ENCODE peak calls at places on chromosomes 1 and 21, in six cellular contexts. D, K, L, W, O and G are unnamed samples.

GRCh38 chr21:23949493-23949892 is 1657.8 kb downstream of the MRPL39 start:
- DNase-seq in D (no peak), K (no peak), L (no peak), W (no peak), O (no peak), G (no peak)

GRCh38 chr1:71634159-71634558 is 553.3 kb upstream of the ZRANB2 start:
- DNase-seq in D (no peak), K (no peak), L (no peak), W (no peak), O (no peak), G (no peak)

GRCh38 chr1:33435096-33435820 is 4.4 kb upstream of the PHC2 start:
- DNase-seq in D (no peak), K (no peak), L (no peak), W (no peak), O (no peak), G (no peak)

GRCh38 chr21:46056450-46056903 is 41.4 kb upstream of the COL6A2 start:
- DNase-seq in D (peak), K (peak), L (no peak), W (peak), O (peak), G (peak)

GRCh38 chr1:67013573-67013972 is 40.4 kb downstream of the SLC35D1 start:
- DNase-seq in D (no peak), K (no peak), L (no peak), W (no peak), O (no peak), G (no peak)

GRCh38 chr1:101781437-101781836 is 215.3 kb downstream of the OLFM3 start:
- DNase-seq in D (no peak), K (no peak), L (no peak), W (no peak), O (no peak), G (no peak)

GRCh38 chr1:4021153-4021894 is 121.3 kb upstream of the C1orf174 start:
- DNase-seq in D (no peak), K (no peak), L (no peak), W (no peak), O (no peak), G (no peak)

GRCh38 chr1:197948926-197949899 is 32.0 kb downstream of the LHX9 start:
- DNase-seq in D (no peak), K (no peak), L (no peak), W (no peak), O (no peak), G (no peak)

GRCh38 chr1:58932820-58933598 is 149.2 kb upstream of the JUN start:
- DNase-seq in D (no peak), K (peak), L (peak), W (peak), O (no peak), G (no peak)

GRCh38 chr1:22275626-22276395 is 132.9 kb upstream of the WNT4 start:
- DNase-seq in D (peak), K (no peak), L (peak), W (no peak), O (peak), G (peak)

GRCh38 chr1:225879521-225880209 is 2.5 kb downstream of the TMEM63A start:
- DNase-seq in D (no peak), K (no peak), L (no peak), W (peak), O (no peak), G (no peak)

GRCh38 chr1:204445860-204446412 is 34.3 kb upstream of the PPP1R15B start:
- DNase-seq in D (no peak), K (no peak), L (peak), W (no peak), O (no peak), G (no peak)

GRCh38 chr1:154272217-154272998 is at the start of gene HAX1:
- DNase-seq in D (peak), K (peak), L (peak), W (peak), O (peak), G (peak)

GRCh38 chr1:10431065-10431730 is 965 bp downstream of the CENPS start:
- DNase-seq in D (no peak), K (no peak), L (no peak), W (no peak), O (no peak), G (no peak)

GRCh38 chr1:64598100-64598571 is 128.2 kb downstream of the CACHD1 start:
- DNase-seq in D (no peak), K (no peak), L (peak), W (no peak), O (no peak), G (no peak)

GRCh38 chr1:17878837-17879236 is 123.7 kb downstream of the ACTL8 start:
- DNase-seq in D (no peak), K (no peak), L (no peak), W (no peak), O (no peak), G (no peak)

GRCh38 chr1:35222322-35223108 is 29.6 kb upstream of the SFPQ start:
- DNase-seq in D (no peak), K (no peak), L (no peak), W (no peak), O (no peak), G (peak)

GRCh38 chr1:114033961-114034360 is 54.7 kb downstream of the OLFML3 start:
- DNase-seq in D (no peak), K (no peak), L (no peak), W (no peak), O (no peak), G (no peak)

GRCh38 chr1:17588048-17588781 is 48.7 kb downstream of the ARHGEF10L start:
- DNase-seq in D (no peak), K (no peak), L (peak), W (peak), O (no peak), G (no peak)

GRCh38 chr1:206581571-206581981 is 30.7 kb downstream of the EIF2D start:
- DNase-seq in D (no peak), K (no peak), L (no peak), W (no peak), O (peak), G (no peak)

GRCh38 chr1:201172999-201173610 is 17.5 kb upstream of the IGFN1 start:
- DNase-seq in D (no peak), K (no peak), L (peak), W (no peak), O (no peak), G (no peak)

GRCh38 chr1:171655215-171656116 is 3.0 kb upstream of the MYOC start:
- DNase-seq in D (peak), K (peak), L (peak), W (no peak), O (peak), G (peak)

DNA sequence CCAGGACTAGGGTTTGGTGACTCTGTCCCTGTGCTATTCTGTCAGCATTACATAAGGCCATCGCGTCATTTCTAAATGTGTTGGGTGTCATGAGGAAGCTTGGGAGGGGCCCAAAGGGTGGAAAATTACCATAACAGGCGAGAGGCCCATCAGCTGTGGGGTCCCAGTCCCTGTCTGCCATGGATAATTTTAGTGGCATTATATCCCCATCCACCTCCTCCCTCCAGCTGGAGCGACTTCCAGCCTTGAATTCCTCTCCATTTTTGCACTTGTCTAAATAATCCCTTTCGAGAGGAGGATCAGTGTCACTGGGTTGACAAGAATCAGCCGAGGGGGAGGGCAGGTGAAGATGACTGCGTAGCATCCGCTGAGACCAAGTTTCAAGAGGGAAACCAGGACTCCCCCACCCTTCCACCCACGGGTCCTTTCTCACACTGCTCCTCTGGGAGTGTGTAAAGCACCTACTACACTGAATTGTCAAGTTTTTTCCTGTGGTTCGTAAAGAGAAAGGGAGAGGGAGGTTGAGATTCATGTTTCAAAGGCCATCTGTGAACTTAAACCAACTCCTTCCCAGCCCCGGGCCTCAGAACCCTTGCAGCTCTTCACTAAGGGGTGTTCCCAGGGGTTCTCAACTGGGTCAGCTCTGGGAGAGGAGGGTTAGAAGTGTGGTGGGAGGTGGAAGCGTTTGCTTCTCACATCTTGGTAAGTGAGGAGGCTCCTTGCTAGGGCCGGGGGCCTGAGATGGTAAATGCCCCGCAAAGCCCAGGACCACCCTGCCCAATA is 29.2 kb downstream of the VASH2 start:
- DNase-seq in D (no peak), K (no peak), L (no peak), W (no peak), O (no peak), G (no peak)
- TF ChIP-seq POLR2A in D (no peak), K (no peak), L (no peak), W (no peak), O (no peak), G (no peak)

DNA sequence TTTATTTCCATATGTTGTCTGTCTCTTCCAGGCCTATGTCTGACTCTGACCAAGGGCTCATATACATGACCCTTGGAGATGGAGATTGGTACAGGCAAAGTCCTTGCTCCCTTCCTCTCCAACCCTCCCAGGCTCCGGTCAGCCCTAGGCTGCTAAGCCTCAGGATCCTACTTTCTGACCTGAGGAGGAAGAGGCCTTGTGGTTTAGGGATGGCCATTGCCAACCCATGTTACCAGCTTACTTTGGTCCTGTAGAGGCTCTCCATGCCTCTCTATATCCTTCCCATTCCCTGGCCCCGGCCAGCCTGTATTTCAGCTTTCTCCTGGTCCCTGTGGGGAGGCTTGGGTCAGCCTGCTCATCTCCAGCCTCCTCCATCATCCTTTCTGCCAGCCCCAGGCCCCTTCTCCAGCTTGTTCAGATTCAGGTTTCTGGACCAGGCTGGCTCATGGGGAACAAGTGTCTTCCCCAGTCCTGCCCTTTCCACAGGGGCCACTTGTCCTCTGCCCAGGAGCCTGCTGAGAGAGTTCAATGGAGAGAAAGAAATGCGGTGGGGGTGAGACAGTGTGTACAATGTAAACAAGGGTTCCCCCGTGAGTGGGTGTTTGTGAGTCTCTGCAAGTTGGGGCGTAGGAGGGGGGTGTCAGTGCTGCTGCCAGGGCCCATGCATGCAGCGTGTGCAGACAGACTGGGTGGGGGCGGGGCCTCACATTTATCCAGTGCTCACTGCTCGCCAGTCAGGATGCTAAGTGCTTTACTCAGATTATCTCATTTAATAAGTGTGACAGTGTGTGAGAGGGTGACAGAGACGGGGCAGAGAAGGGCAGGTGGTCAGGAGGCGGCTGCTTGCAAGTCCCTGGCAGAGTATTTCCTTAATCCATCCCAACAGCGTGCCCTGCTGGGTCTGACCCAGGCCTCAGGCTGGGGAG is 31.3 kb upstream of the FOXO6 start:
- DNase-seq in D (no peak), K (no peak), L (no peak), W (no peak), O (no peak), G (no peak)
- H3K27ac ChIP-seq in D (no peak), K (no peak), L (no peak), W (no peak), O (no peak), G (no peak)

DNA sequence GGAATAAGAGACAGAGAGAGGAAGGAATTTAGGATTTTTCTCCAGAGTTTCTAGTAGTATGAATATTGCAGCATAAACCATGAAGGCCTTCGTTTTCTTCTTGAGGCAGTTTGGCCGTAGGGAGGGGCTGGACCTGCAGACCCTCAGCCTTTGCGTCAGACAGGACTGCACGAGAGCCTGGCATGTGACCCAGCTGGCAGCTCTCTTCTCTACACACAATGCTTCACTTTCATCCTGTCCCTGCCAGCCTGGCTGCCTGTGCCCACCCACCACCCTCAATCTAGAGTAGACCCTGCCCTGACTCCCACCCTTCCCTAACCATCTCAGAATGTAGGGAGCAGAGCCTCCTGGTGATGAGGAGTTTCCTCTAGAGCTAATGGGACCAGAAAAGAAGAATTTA is 1.6 kb downstream of the CA14 start:
- DNase-seq in D (peak), K (no peak), L (no peak), W (no peak), O (no peak), G (no peak)
- H3K4me3 ChIP-seq in D (no peak), K (no peak), L (no peak), W (no peak), O (no peak), G (no peak)

DNA sequence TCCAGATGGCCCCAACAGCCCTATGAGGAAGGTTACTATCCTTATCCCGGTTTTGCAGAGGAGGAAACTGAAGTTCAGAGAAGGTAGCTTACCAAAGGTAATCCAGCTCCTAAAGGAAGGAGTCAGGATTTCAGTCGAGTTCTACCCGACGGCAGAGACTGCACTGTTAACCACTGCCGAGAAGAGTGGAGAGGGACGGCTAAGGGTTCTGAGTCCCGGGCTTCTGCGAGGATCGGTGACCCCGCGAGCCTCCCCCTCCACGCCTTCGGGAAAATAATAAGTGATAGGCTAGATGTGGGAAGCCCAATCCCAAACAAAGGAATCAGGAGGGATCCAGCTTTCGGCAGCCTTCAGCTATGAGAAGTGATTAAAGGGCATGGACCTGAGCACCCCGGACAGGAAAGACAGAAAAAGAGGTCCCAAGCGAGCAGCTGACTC is 587 bp downstream of the TMEM53 start:
- DNase-seq in D (no peak), K (no peak), L (no peak), W (no peak), O (no peak), G (no peak)
- TF ChIP-seq POLR2A in D (no peak), K (no peak), L (no peak), W (no peak), O (no peak), G (no peak)